ENCODE peak calls at places on chromosome 14, in nine cellular contexts. Q is effector CD4-positive, alpha-beta T cell; E is stimulated activated CD8-positive, alpha-beta memory T cell treated with anti-CD3 and anti-CD28 coated beads, Interleukin-4, amount 100 ng/mL, for 48 hours; Y is EL; I is T1000; X is RWPE1; V is colonic mucosa; S is HFFc6; R is GM04504. F is an unnamed sample.

GRCh38 chr14:42140001-42140400 is 533.3 kb downstream of the LRFN5 start:
- DNase-seq in Q (no peak), E (no peak), Y (peak; percentile 25), I (no peak), X (no peak), V (no peak), S (no peak), R (no peak), F (peak; percentile 5)

GRCh38 chr14:93330609-93331000 is 2.2 kb downstream of the BTBD7 start:
- DNase-seq in Q (no peak), E (no peak), Y (no peak), I (no peak), X (peak; percentile 56), V (no peak), S (no peak), R (no peak), F (no peak)

GRCh38 chr14:96088911-96089310 is 49.7 kb downstream of the C14orf132 start:
- DNase-seq in Q (no peak), E (no peak), Y (no peak), I (no peak), X (no peak), V (no peak), S (no peak), R (no peak), F (no peak)

GRCh38 chr14:61103541-61104339 is 122.7 kb downstream of the SLC38A6 start:
- DNase-seq in Q (no peak), E (peak; percentile 49), Y (peak; percentile 98), I (peak; percentile 80), X (peak; percentile 98), V (no peak), S (peak; percentile 95), R (peak; percentile 89), F (peak; percentile 97)

GRCh38 chr14:94089479-94089878 is 8.4 kb downstream of the IFI27L1 start:
- DNase-seq in Q (no peak), E (no peak), Y (peak; percentile 72), I (no peak), X (no peak), V (no peak), S (no peak), R (no peak), F (no peak)

GRCh38 chr14:88016768-88017167 is 11.8 kb downstream of the GPR65 start:
- DNase-seq in Q (no peak), E (no peak), Y (no peak), I (no peak), X (no peak), V (no peak), S (no peak), R (no peak), F (no peak)

GRCh38 chr14:98548071-98548686 is 723.8 kb downstream of the BCL11B start:
- DNase-seq in Q (no peak), E (peak; percentile 53), Y (no peak), I (no peak), X (no peak), V (no peak), S (no peak), R (no peak), F (no peak)

GRCh38 chr14:104866451-104867370 is 1.6 kb downstream of the CEP170B start:
- DNase-seq in Q (no peak), E (no peak), Y (no peak), I (no peak), X (no peak), V (no peak), S (no peak), R (no peak), F (peak; percentile 28)

GRCh38 chr14:97977711-97978261 is 1180.6 kb downstream of the VRK1 start:
- DNase-seq in Q (peak; percentile 62), E (peak; percentile 85), Y (no peak), I (no peak), X (peak; percentile 49), V (peak; percentile 80), S (no peak), R (no peak), F (peak; percentile 41)

GRCh38 chr14:52175982-52176502 is 91.5 kb upstream of the PTGDR start:
- DNase-seq in Q (peak; percentile 11), E (peak; percentile 31), Y (no peak), I (no peak), X (no peak), V (no peak), S (no peak), R (no peak), F (no peak)

GRCh38 chr14:67532998-67533753 is at the start of gene PLEKHH1:
- DNase-seq in Q (no peak), E (peak; percentile 75), Y (peak; percentile 84), I (peak; percentile 46), X (peak; percentile 76), V (peak; percentile 88), S (peak; percentile 46), R (peak; percentile 22), F (peak; percentile 87)

GRCh38 chr14:35242599-35243311 is 49.4 kb upstream of the PSMA6 start:
- DNase-seq in Q (no peak), E (no peak), Y (no peak), I (no peak), X (no peak), V (no peak), S (no peak), R (no peak), F (no peak)

GRCh38 chr14:76975865-76976622 is 52.5 kb downstream of the IRF2BPL start:
- DNase-seq in Q (no peak), E (no peak), Y (no peak), I (no peak), X (no peak), V (no peak), S (no peak), R (no peak), F (no peak)

GRCh38 chr14:85471744-85472143 is 58.2 kb upstream of the FLRT2 start:
- DNase-seq in Q (no peak), E (no peak), Y (peak; percentile 97), I (no peak), X (peak; percentile 49), V (no peak), S (peak; percentile 84), R (peak; percentile 57), F (peak; percentile 84)

GRCh38 chr14:76322594-76323220 is 53.2 kb upstream of the ESRRB start:
- DNase-seq in Q (no peak), E (no peak), Y (no peak), I (no peak), X (no peak), V (no peak), S (no peak), R (no peak), F (no peak)

GRCh38 chr14:73472182-73473114 is 14.1 kb upstream of the NUMB start:
- DNase-seq in Q (no peak), E (no peak), Y (peak; percentile 64), I (no peak), X (peak; percentile 65), V (no peak), S (peak; percentile 73), R (no peak), F (peak; percentile 83)

GRCh38 chr14:90087433-90087832 is 25.6 kb downstream of the KCNK13 start:
- DNase-seq in Q (no peak), E (no peak), Y (peak; percentile 30), I (peak; percentile 4), X (peak; percentile 66), V (no peak), S (peak; percentile 66), R (no peak), F (peak; percentile 75)

GRCh38 chr14:104935026-104935650 is 10.5 kb downstream of the PLD4 start:
- DNase-seq in Q (no peak), E (no peak), Y (no peak), I (no peak), X (no peak), V (no peak), S (no peak), R (no peak), F (no peak)

GRCh38 chr14:103556976-103557758 is 5.3 kb downstream of the BAG5 start:
- DNase-seq in Q (no peak), E (no peak), Y (no peak), I (no peak), X (no peak), V (no peak), S (no peak), R (no peak), F (no peak)

GRCh38 chr14:58607131-58607531 is 30.6 kb upstream of the DACT1 start:
- DNase-seq in Q (no peak), E (no peak), Y (no peak), I (no peak), X (no peak), V (no peak), S (no peak), R (no peak), F (no peak)

GRCh38 chr14:100159107-100159864 is at the start of gene DEGS2:
- DNase-seq in Q (peak; percentile 41), E (peak; percentile 74), Y (no peak), I (no peak), X (peak; percentile 61), V (peak; percentile 79), S (no peak), R (no peak), F (peak; percentile 37)

GRCh38 chr14:104444159-104445030 is 135.2 kb upstream of the C14orf180 start:
- DNase-seq in Q (no peak), E (peak; percentile 3), Y (no peak), I (no peak), X (no peak), V (peak; percentile 6), S (no peak), R (no peak), F (no peak)

GRCh38 chr14:69615471-69616407 is 4.3 kb downstream of the SUSD6 start:
- DNase-seq in Q (no peak), E (peak; percentile 50), Y (peak; percentile 81), I (no peak), X (peak; percentile 26), V (peak; percentile 52), S (peak; percentile 61), R (peak; percentile 75), F (peak; percentile 91)

GRCh38 chr14:28571636-28572035 is 195.0 kb upstream of the FOXG1 start:
- DNase-seq in Q (no peak), E (no peak), Y (no peak), I (no peak), X (peak; percentile 13), V (no peak), S (no peak), R (no peak), F (no peak)

GRCh38 chr14:69483765-69484443 is 624 bp upstream of the PLEKHD1 start:
- DNase-seq in Q (no peak), E (no peak), Y (no peak), I (no peak), X (peak; percentile 29), V (no peak), S (no peak), R (no peak), F (peak; percentile 32)

GRCh38 chr14:63922696-63923421 is 70.1 kb downstream of the SYNE2 start:
- DNase-seq in Q (no peak), E (no peak), Y (no peak), I (no peak), X (peak; percentile 70), V (peak; percentile 73), S (no peak), R (no peak), F (peak; percentile 15)

GRCh38 chr14:91264151-91265150 is 19.9 kb upstream of the GPR68 start:
- DNase-seq in Q (no peak), E (peak; percentile 45), Y (no peak), I (no peak), X (no peak), V (no peak), S (no peak), R (no peak), F (peak; percentile 59)

GRCh38 chr14:32820686-32821085 is 118.0 kb upstream of the NPAS3 start:
- DNase-seq in Q (no peak), E (no peak), Y (no peak), I (no peak), X (no peak), V (no peak), S (no peak), R (no peak), F (no peak)

GRCh38 chr14:67940894-67941455 is 121.4 kb downstream of the RAD51B start:
- DNase-seq in Q (no peak), E (no peak), Y (peak; percentile 66), I (no peak), X (no peak), V (no peak), S (peak; percentile 32), R (peak; percentile 58), F (peak; percentile 73)

GRCh38 chr14:96265387-96265786 is 9.4 kb downstream of the BDKRB1 start:
- DNase-seq in Q (no peak), E (no peak), Y (no peak), I (no peak), X (no peak), V (no peak), S (no peak), R (no peak), F (no peak)

F was measured in GM23248.